ENCODE peak calls at places on chromosomes 13 and 19, in five cellular contexts. H, G, D, P and Q are unnamed samples.

GRCh38 chr19:37931941-37932655 is 25.1 kb downstream of the SIPA1L3 start:
- DNase-seq in H (peak), G (peak), D (peak), P (peak), Q (peak)

GRCh38 chr19:40561947-40562346 is 14.7 kb upstream of the SHKBP1 start:
- DNase-seq in H (no peak), G (no peak), D (no peak), P (no peak), Q (no peak)

GRCh38 chr13:110396913-110397379 is 89.9 kb downstream of the COL4A2 start:
- DNase-seq in H (no peak), G (peak), D (no peak), P (no peak), Q (no peak)

GRCh38 chr13:80862466-80862865 is 521.5 kb upstream of the SPRY2 start:
- DNase-seq in H (no peak), G (no peak), D (no peak), P (no peak), Q (no peak)

GRCh38 chr13:84445776-84446175 is 563.5 kb upstream of the SLITRK1 start:
- DNase-seq in H (no peak), G (peak), D (no peak), P (no peak), Q (no peak)

GRCh38 chr19:15257782-15258181 is 25.5 kb upstream of the EPHX3 start:
- DNase-seq in H (no peak), G (no peak), D (no peak), P (no peak), Q (no peak)

GRCh38 chr19:49866933-49867782 is at the start of gene PNKP:
- DNase-seq in H (peak), G (peak), D (peak), P (peak), Q (peak)

GRCh38 chr13:49625392-49626137 is 2.7 kb upstream of the ARL11 start:
- DNase-seq in H (no peak), G (no peak), D (no peak), P (no peak), Q (no peak)

GRCh38 chr13:46817081-46817480 is 20.1 kb upstream of the ESD start:
- DNase-seq in H (no peak), G (peak), D (no peak), P (no peak), Q (no peak)

GRCh38 chr19:47124937-47125668 is 5.5 kb upstream of the SAE1 start:
- DNase-seq in H (peak), G (peak), D (peak), P (peak), Q (peak)

GRCh38 chr19:33868076-33868735 is 71.5 kb downstream of the KCTD15 start:
- DNase-seq in H (no peak), G (peak), D (no peak), P (no peak), Q (no peak)

GRCh38 chr19:40598121-40598917 is 2.9 kb upstream of the LTBP4 start:
- DNase-seq in H (peak), G (peak), D (peak), P (peak), Q (peak)

GRCh38 chr19:6730153-6730804 is 7.1 kb downstream of the GPR108 start:
- DNase-seq in H (no peak), G (peak), D (peak), P (peak), Q (peak)

GRCh38 chr19:36488816-36489138 is 584 bp downstream of the ZNF566 start:
- DNase-seq in H (no peak), G (no peak), D (no peak), P (peak), Q (peak)

GRCh38 chr19:42051166-42052115 is 18.6 kb downstream of the GRIK5 start:
- DNase-seq in H (no peak), G (peak), D (no peak), P (no peak), Q (no peak)

GRCh38 chr13:42420304-42420703 is 148.4 kb downstream of the AKAP11 start:
- DNase-seq in H (no peak), G (no peak), D (no peak), P (no peak), Q (no peak)